ENCODE peak calls at places on chromosomes 2 and 18, in five cellular contexts. B is KG1, N is LNCaP clone FGC, J is epithelial cell of esophagus, S is activated T-cell treated with anti-CD3 and anti-CD28 coated beads for 24 hours. U is an unnamed sample.

GRCh38 chr2:171855401-171855800 is 38.6 kb downstream of the SLC25A12 start:
- DNase-seq in J (peak), S (no peak), B (no peak), N (no peak), U (no peak)

GRCh38 chr18:55508637-55509036 is 79.4 kb downstream of the TCF4 start:
- DNase-seq in B (no peak), S (no peak), J (no peak), N (no peak), U (no peak)

GRCh38 chr2:199851886-199852285 is 894 bp upstream of the FTCDNL1 start:
- DNase-seq in N (no peak), B (no peak), S (no peak), J (no peak), U (no peak)

GRCh38 chr2:1835581-1836201 is 91.4 kb upstream of the PXDN start:
- DNase-seq in B (no peak), N (peak), S (no peak), J (no peak), U (no peak)

GRCh38 chr2:138395565-138396306 is 105.8 kb upstream of the SPOPL start:
- DNase-seq in N (no peak), J (peak), S (no peak), B (no peak), U (peak)

GRCh38 chr2:239579081-239579480 is 178.3 kb upstream of the HDAC4 start:
- DNase-seq in J (no peak), B (no peak), N (no peak), S (no peak), U (no peak)

GRCh38 chr2:60936757-60937156 is 55.4 kb downstream of the REL start:
- DNase-seq in S (no peak), J (no peak), B (no peak), N (no peak), U (no peak)

GRCh38 chr2:187477041-187477440 is 29.0 kb upstream of the CALCRL start:
- DNase-seq in S (no peak), N (no peak), B (no peak), J (no peak), U (no peak)

GRCh38 chr2:154693941-154694340 is 4.6 kb upstream of the KCNJ3 start:
- DNase-seq in N (no peak), B (no peak), J (no peak), S (no peak), U (no peak)